ENCODE peak calls at places on chromosomes 12 and 14, in six cellular contexts. R, E, N, I, G and C are unnamed samples.

GRCh38 chr14:70934502-70935134 is 27.4 kb downstream of the PCNX1 start:
- DNase-seq in E (no peak), R (no peak), G (no peak), N (no peak), I (no peak), C (no peak)

GRCh38 chr14:105938959-105939358 is 412.6 kb downstream of the TMEM121 start:
- DNase-seq in G (no peak), R (no peak), E (no peak), I (no peak), N (no peak), C (no peak)

GRCh38 chr12:108890208-108890607 is 10.3 kb downstream of the DAO start:
- DNase-seq in R (no peak), N (no peak), E (no peak), I (peak; percentile 58), G (no peak), C (no peak)

GRCh38 chr14:67562776-67563150 is 29.7 kb downstream of the PLEKHH1 start:
- DNase-seq in R (no peak), I (no peak), N (no peak), G (no peak), E (no peak), C (no peak)

GRCh38 chr12:122166422-122167327 is 7.3 kb downstream of the IL31 start:
- DNase-seq in G (no peak), I (no peak), E (no peak), N (no peak), R (no peak), C (peak; percentile 67)

GRCh38 chr12:110844551-110845395 is 2.0 kb upstream of the CCDC63 start:
- DNase-seq in I (no peak), R (peak; percentile 59), N (peak; percentile 46), E (peak; percentile 68), G (no peak), C (no peak)

GRCh38 chr14:59511916-59512530 is 27.7 kb downstream of the JKAMP start:
- DNase-seq in N (no peak), E (no peak), G (no peak), I (peak; percentile 40), R (no peak), C (peak; percentile 57)

GRCh38 chr12:55696796-55697462 is 10.8 kb downstream of the ITGA7 start:
- DNase-seq in N (no peak), G (no peak), I (no peak), E (peak; percentile 53), R (no peak), C (no peak)

GRCh38 chr12:3712209-3712992 is 40.5 kb downstream of the CRACR2A start:
- DNase-seq in R (no peak), G (no peak), E (no peak), N (no peak), I (no peak), C (peak; percentile 75)

GRCh38 chr12:124909831-124910560 is 4.5 kb downstream of the UBC start:
- DNase-seq in N (no peak), E (no peak), G (no peak), I (no peak), R (no peak), C (no peak)

GRCh38 chr14:54567224-54567633 is 301 bp downstream of the SAMD4A start:
- DNase-seq in R (no peak), E (no peak), N (peak; percentile 26), G (no peak), I (peak; percentile 63), C (peak; percentile 25)

GRCh38 chr14:72544615-72545387 is 349.1 kb downstream of the DPF3 start:
- DNase-seq in G (no peak), N (no peak), I (no peak), E (no peak), R (no peak), C (no peak)

GRCh38 chr14:61280092-61280525 is 1.0 kb downstream of the TMEM30B start:
- DNase-seq in N (no peak), G (no peak), I (no peak), R (no peak), E (no peak), C (no peak)

GRCh38 chr12:69639400-69640016 is 28.8 kb upstream of the LRRC10 start:
- DNase-seq in E (peak; percentile 71), G (peak; percentile 65), R (peak; percentile 62), I (peak; percentile 84), N (peak; percentile 22), C (peak; percentile 62)

GRCh38 chr14:22837750-22838538 is 1.6 kb downstream of the MMP14 start:
- DNase-seq in E (peak; percentile 94), G (no peak), I (no peak), R (peak; percentile 70), N (no peak), C (no peak)

GRCh38 chr12:42590324-42590934 is 883 bp upstream of the PRICKLE1 start:
- DNase-seq in E (peak; percentile 70), G (no peak), N (no peak), R (peak; percentile 26), I (peak; percentile 62), C (peak; percentile 50)

GRCh38 chr14:86203843-86204242 is 673.9 kb downstream of the FLRT2 start:
- DNase-seq in G (no peak), I (no peak), N (no peak), E (no peak), R (no peak), C (no peak)

GRCh38 chr12:100324498-100324897 is 32.4 kb upstream of the SLC17A8 start:
- DNase-seq in N (no peak), G (no peak), E (no peak), R (no peak), I (no peak), C (no peak)

DNA sequence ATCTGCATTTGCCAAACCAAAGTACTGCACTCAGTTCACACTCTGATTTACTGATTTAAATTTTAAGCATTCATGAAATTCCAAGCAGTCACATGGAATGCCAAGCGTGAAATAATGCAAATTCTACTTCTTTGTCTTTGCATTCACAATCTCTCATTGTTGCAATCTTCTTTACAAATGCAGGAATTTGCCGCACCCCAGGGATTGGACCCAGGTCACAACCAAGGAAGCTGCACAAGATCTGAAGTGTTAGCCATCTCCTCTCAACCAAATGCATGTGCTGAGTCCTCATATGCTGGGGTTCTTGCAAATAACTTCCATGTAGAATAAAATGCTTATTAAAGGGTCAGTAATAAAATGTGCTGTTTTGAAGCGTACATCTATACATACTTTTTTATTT is 72.0 kb downstream of the TUNAR start:
- DNase-seq in G (no peak), I (no peak), R (no peak), N (no peak), E (no peak), C (no peak)
- H3K27ac ChIP-seq in G (no peak overlapping the region), I (no peak overlapping the region), R (no peak overlapping the region), N (no peak overlapping the region), E (no peak overlapping the region), C (no peak overlapping the region)

GRCh38 chr12:6584293-6584692 is 16.2 kb upstream of the NOP2 start:
- DNase-seq in I (no peak), E (no peak), N (no peak), G (no peak), R (no peak), C (no peak)

GRCh38 chr12:6582959-6583358 is 14.9 kb upstream of the NOP2 start:
- DNase-seq in G (no peak), R (no peak), I (no peak), E (no peak), N (no peak), C (no peak)

GRCh38 chr12:6582196-6582595 is 14.1 kb upstream of the NOP2 start:
- DNase-seq in I (no peak), G (no peak), N (no peak), E (no peak), R (no peak), C (no peak)
- H3K36me3 ChIP-seq in I (peaks cover 85% of the 10 kb centered on the region), G (peaks cover 62% of the 10 kb centered on the region), N (peaks cover 32% of the 10 kb centered on the region), E (peaks cover 100% of the 10 kb centered on the region), R (peaks cover 17% of the 10 kb centered on the region), C (peaks cover 93% of the 10 kb centered on the region)

GRCh38 chr12:113235976-113236375 is 14.7 kb downstream of the TPCN1 start:
- DNase-seq in E (no peak), R (no peak), I (no peak), N (no peak), G (no peak), C (no peak)
- H3K27ac ChIP-seq in E (peak overlapping the region; percentile 97), R (peak overlapping the region; percentile 98), I (no peak overlapping the region), N (peak overlapping the region; percentile 23), G (no peak overlapping the region), C (no peak overlapping the region)

DNA sequence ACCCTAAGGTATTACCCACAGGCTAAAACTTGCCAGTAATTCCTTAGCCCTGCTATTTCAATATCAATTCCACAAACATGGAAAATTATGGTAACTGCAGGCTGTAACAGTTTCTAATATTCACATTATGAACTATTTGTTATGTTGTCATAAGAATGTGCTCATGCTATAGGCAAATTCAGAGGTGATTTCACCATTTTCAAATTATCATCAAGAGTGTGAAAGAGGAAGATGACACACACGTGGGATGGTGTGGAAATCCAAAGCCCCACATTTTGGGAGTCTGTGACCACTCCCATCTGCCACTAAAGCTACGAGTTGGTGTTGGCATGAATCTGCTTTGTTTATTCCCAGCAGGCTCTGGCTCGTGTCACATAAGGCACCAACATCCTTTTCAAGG is 5.9 kb upstream of the MYO1A start:
- DNase-seq in G (no peak), E (no peak), R (no peak), I (no peak), N (no peak), C (no peak)
- H3K36me3 ChIP-seq in G (no peaks in the 10 kb centered on the region), E (peaks cover 41% of the 10 kb centered on the region), R (no peaks in the 10 kb centered on the region), I (peaks cover 25% of the 10 kb centered on the region), N (peaks cover 5% of the 10 kb centered on the region), C (peaks cover 42% of the 10 kb centered on the region)

GRCh38 chr14:102922490-102923200 is at the start of gene AMN:
- DNase-seq in E (no peak), I (no peak), N (no peak), R (no peak), G (no peak), C (no peak)

GRCh38 chr14:102925646-102926045 is 3.2 kb downstream of the AMN start:
- DNase-seq in N (no peak), R (no peak), I (no peak), G (no peak), E (no peak), C (no peak)

GRCh38 chr14:102924632-102925588 is 2.4 kb downstream of the AMN start:
- DNase-seq in G (no peak), N (no peak), E (no peak), R (no peak), I (no peak), C (no peak)

GRCh38 chr14:102923201-102923919 is 897 bp downstream of the AMN start:
- DNase-seq in E (no peak), G (no peak), N (no peak), R (no peak), I (no peak), C (no peak)

DNA sequence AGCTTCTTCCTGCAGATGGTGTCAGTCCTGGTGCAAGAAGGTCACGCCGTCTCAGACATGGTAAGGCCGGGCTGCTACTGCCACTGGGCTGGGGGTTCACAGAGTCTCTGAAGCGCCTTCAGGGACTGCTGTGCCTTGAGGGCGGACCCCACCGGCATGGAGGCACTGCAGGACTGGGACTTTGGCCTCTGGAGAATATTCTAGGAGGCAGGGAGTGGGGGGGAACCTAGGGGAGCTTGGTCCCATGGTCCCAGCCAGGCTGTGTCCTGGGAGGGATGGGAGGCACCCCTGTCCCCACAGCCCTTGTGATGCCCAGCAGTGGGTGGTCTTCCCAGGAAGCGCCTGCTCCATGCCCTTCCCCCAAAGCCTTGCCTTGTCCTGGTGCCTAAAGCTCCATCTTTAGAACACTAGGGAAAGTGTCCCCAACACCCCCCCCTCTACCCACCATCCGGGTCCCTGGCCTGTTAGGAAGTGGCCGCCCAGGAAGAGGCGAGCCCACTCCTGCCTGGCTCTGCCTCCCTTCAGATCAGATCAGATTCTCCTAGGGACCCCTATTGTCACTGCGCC is 1.5 kb downstream of the AMN start:
- DNase-seq in R (no peak), G (no peak), N (no peak), I (no peak), E (no peak), C (no peak)
- H3K27ac ChIP-seq in R (no peak overlapping the region), G (no peak overlapping the region), N (no peak overlapping the region), I (no peak overlapping the region), E (no peak overlapping the region), C (no peak overlapping the region)